ENCODE peak calls at places on chromosomes 13 and 19, in eight cellular contexts. O is neural progenitor cell, C is A673, G is lung, Q is mesendoderm, E is PC-3, Z is GM23248, K is ascending aorta. M is an unnamed sample.
A peak's percentile ranks its signal among the peaks of the same experiment; 100 is the strongest.

GRCh38 chr19:34310494-34310981 is 54.5 kb upstream of the GPI start:
- DNase-seq in G (no peak), Z (no peak), E (no peak), Q (no peak), O (no peak), K (no peak), C (no peak), M (peak; percentile 85)

GRCh38 chr13:30331331-30331771 is 24.0 kb upstream of the KATNAL1 start:
- DNase-seq in G (no peak), Z (peak; percentile 14), C (no peak), K (peak; percentile 68), E (no peak), Q (no peak), O (no peak), M (peak; percentile 67)

GRCh38 chr13:109400192-109400591 is 386.2 kb downstream of the IRS2 start:
- DNase-seq in O (no peak), K (no peak), Z (no peak), Q (peak; percentile 32), C (no peak), E (no peak), G (no peak), M (no peak)

GRCh38 chr13:109955598-109955997 is 169.2 kb upstream of the IRS2 start:
- DNase-seq in Q (no peak), E (no peak), O (no peak), C (no peak), G (no peak), K (no peak), Z (peak; percentile 37), M (no peak)

GRCh38 chr13:66887088-66887487 is 343.0 kb downstream of the PCDH9 start:
- DNase-seq in C (no peak), K (no peak), Z (no peak), E (no peak), Q (no peak), O (no peak), G (no peak), M (peak; percentile 65)

GRCh38 chr13:33150146-33150545 is 133.9 kb downstream of the KL start:
- DNase-seq in Q (no peak), K (no peak), C (peak; percentile 60), E (peak; percentile 56), O (no peak), Z (peak; percentile 48), G (no peak), M (no peak)

GRCh38 chr19:10782795-10783194 is 53.2 kb downstream of the TMED1 start:
- DNase-seq in O (no peak), Z (no peak), G (no peak), E (no peak), C (no peak), Q (no peak), K (no peak), M (no peak)

GRCh38 chr13:77698211-77699058 is 948 bp downstream of the SLAIN1 start:
- DNase-seq in C (peak; percentile 81), Q (peak; percentile 53), O (peak; percentile 73), E (peak; percentile 24), G (peak; percentile 37), Z (peak; percentile 15), K (peak; percentile 65), M (peak; percentile 64)

GRCh38 chr13:41995946-41996345 is 35.0 kb upstream of the VWA8 start:
- DNase-seq in Z (peak; percentile 64), K (no peak), G (no peak), Q (no peak), O (no peak), C (no peak), E (peak; percentile 6), M (no peak)

GRCh38 chr13:83618966-83619365 is 263.3 kb downstream of the SLITRK1 start:
- DNase-seq in G (no peak), Q (no peak), E (peak; percentile 75), O (no peak), C (no peak), K (no peak), Z (peak; percentile 18), M (no peak)

GRCh38 chr13:108342369-108343289 is 73.1 kb downstream of the TNFSF13B start:
- DNase-seq in G (no peak), Q (peak; percentile 48), C (peak; percentile 58), E (peak; percentile 49), K (no peak), O (peak; percentile 58), Z (peak; percentile 55), M (peak; percentile 45)

GRCh38 chr13:65940720-65941119 is 1289.4 kb downstream of the PCDH9 start:
- DNase-seq in Z (no peak), Q (no peak), E (no peak), C (no peak), G (no peak), K (no peak), O (no peak), M (no peak)

GRCh38 chr19:41861098-41861768 is 1.2 kb downstream of the RPS19 start:
- DNase-seq in E (no peak), Z (no peak), Q (no peak), O (no peak), G (no peak), K (no peak), C (no peak), M (no peak)

GRCh38 chr19:35000647-35001501 is 751 bp downstream of the GRAMD1A start:
- DNase-seq in E (peak; percentile 30), G (no peak), K (no peak), O (peak; percentile 43), C (peak; percentile 38), Z (peak; percentile 62), Q (peak; percentile 66), M (peak; percentile 85)

GRCh38 chr13:18953139-18953930 is 228.3 kb downstream of the TUBA3C start:
- DNase-seq in C (no peak), K (no peak), E (no peak), Z (no peak), G (no peak), O (no peak), Q (no peak), M (no peak)

GRCh38 chr19:38617764-38618589 is at the start of gene MAP4K1:
- DNase-seq in E (no peak), Q (no peak), O (peak; percentile 20), Z (no peak), K (peak; percentile 67), C (no peak), G (no peak), M (peak; percentile 100)

GRCh38 chr19:38849746-38850230 is at the start of gene HNRNPL:
- DNase-seq in C (no peak), E (no peak), G (peak; percentile 99), Z (no peak), Q (no peak), O (no peak), K (no peak), M (no peak)

GRCh38 chr19:50796634-50797428 is 6.6 kb downstream of the ACP4 start:
- DNase-seq in Z (no peak), O (no peak), C (no peak), Q (no peak), G (no peak), E (no peak), K (no peak), M (peak; percentile 63)

GRCh38 chr19:55857149-55857548 is 20.8 kb downstream of the NLRP4 start:
- DNase-seq in O (no peak), Q (no peak), E (no peak), Z (no peak), G (no peak), K (no peak), C (no peak), M (peak; percentile 98)

GRCh38 chr13:66329988-66330429 is 900.1 kb downstream of the PCDH9 start:
- DNase-seq in E (no peak), C (peak; percentile 3), O (no peak), G (no peak), K (no peak), Z (no peak), Q (no peak), M (no peak)

GRCh38 chr19:36051236-36051635 is 2.8 kb downstream of the THAP8 start:
- DNase-seq in Z (no peak), E (no peak), K (no peak), C (no peak), Q (peak; percentile 89), G (no peak), O (peak; percentile 67), M (peak; percentile 49)

GRCh38 chr13:83819156-83819555 is 63.1 kb downstream of the SLITRK1 start:
- DNase-seq in E (no peak), Z (peak; percentile 48), Q (no peak), K (no peak), O (no peak), G (no peak), C (no peak), M (no peak)

GRCh38 chr19:15161028-15161984 is 39.5 kb downstream of the NOTCH3 start:
- DNase-seq in E (peak; percentile 51), K (no peak), Q (peak; percentile 29), C (peak; percentile 56), Z (peak; percentile 59), G (no peak), O (no peak), M (peak; percentile 84)

GRCh38 chr13:97248243-97248642 is 26.1 kb downstream of the MBNL2 start:
- DNase-seq in C (no peak), E (no peak), Q (no peak), K (no peak), Z (no peak), O (no peak), G (no peak), M (no peak)

GRCh38 chr13:97252735-97253134 is 30.6 kb downstream of the MBNL2 start:
- DNase-seq in Z (no peak), C (no peak), O (no peak), G (no peak), Q (no peak), K (no peak), E (no peak), M (no peak)

GRCh38 chr13:97249093-97249787 is 27.1 kb downstream of the MBNL2 start:
- DNase-seq in Z (no peak), C (no peak), K (no peak), E (no peak), Q (no peak), O (no peak), G (no peak), M (no peak)

GRCh38 chr13:97249797-97250495 is 27.8 kb downstream of the MBNL2 start:
- DNase-seq in G (no peak), C (no peak), K (no peak), O (no peak), Q (no peak), E (no peak), Z (no peak), M (no peak)

GRCh38 chr13:97250560-97250959 is 28.4 kb downstream of the MBNL2 start:
- DNase-seq in C (no peak), K (no peak), Q (no peak), G (no peak), Z (no peak), O (no peak), E (no peak), M (no peak)
- H3K4me1 ChIP-seq in C (peaks cover 32% of the 10 kb centered on the region), K (no peaks in the 10 kb centered on the region), Q (no peaks in the 10 kb centered on the region), G (peaks cover 3% of the 10 kb centered on the region), Z (peaks cover 64% of the 10 kb centered on the region), O (peaks cover 4% of the 10 kb centered on the region), E (peaks cover 21% of the 10 kb centered on the region), M (peaks cover 3% of the 10 kb centered on the region)

GRCh38 chr19:13053238-13053637 is 49.4 kb downstream of the LYL1 start:
- DNase-seq in O (no peak), Q (no peak), K (no peak), G (no peak), C (no peak), E (no peak), Z (peak; percentile 41), M (no peak)
- H3K4me1 ChIP-seq in O (peaks cover 74% of the 10 kb centered on the region), Q (peaks cover 3% of the 10 kb centered on the region), K (peaks cover 67% of the 10 kb centered on the region), G (peaks cover 59% of the 10 kb centered on the region), C (peaks cover 69% of the 10 kb centered on the region), E (peaks cover 79% of the 10 kb centered on the region), Z (peaks cover 74% of the 10 kb centered on the region), M (no peaks in the 10 kb centered on the region)

GRCh38 chr19:5975388-5975728 is 2.6 kb downstream of the RANBP3 start:
- DNase-seq in C (no peak), Z (no peak), E (no peak), K (no peak), G (no peak), O (no peak), Q (no peak), M (no peak)
- H3K4me1 ChIP-seq in C (peaks cover 28% of the 10 kb centered on the region), Z (peaks cover 26% of the 10 kb centered on the region), E (peaks cover 48% of the 10 kb centered on the region), K (peaks cover 18% of the 10 kb centered on the region), G (peaks cover 15% of the 10 kb centered on the region), O (peaks cover 5% of the 10 kb centered on the region), Q (peaks cover 3% of the 10 kb centered on the region), M (peaks cover 42% of the 10 kb centered on the region)

GRCh38 chr19:17794412-17794730 is 567 bp upstream of the B3GNT3 start:
- DNase-seq in O (peak; percentile 7), Z (no peak), G (no peak), K (no peak), C (no peak), E (no peak), Q (no peak), M (no peak)
- H3K4me1 ChIP-seq in O (no peaks in the 10 kb centered on the region), Z (no peaks in the 10 kb centered on the region), G (no peaks in the 10 kb centered on the region), K (no peaks in the 10 kb centered on the region), C (peaks cover 26% of the 10 kb centered on the region), E (peaks cover 58% of the 10 kb centered on the region), Q (no peaks in the 10 kb centered on the region), M (no peaks in the 10 kb centered on the region)